ENCODE peak calls at places on chromosomes 1 and 21, in eight cellular contexts. T, R, E, D, V, P, B and G are unnamed samples.

GRCh38 chr1:35707253-35708178 is 11.2 kb downstream of the C1orf216 start:
- DNase-seq in T (no peak), R (no peak), E (peak), D (no peak), V (no peak), P (no peak), B (peak), G (no peak)

GRCh38 chr1:201072149-201072548 is 40.1 kb downstream of the CACNA1S start:
- DNase-seq in T (no peak), R (no peak), E (peak), D (peak), V (no peak), P (no peak), B (no peak), G (no peak)

GRCh38 chr1:182303778-182304177 is 87.8 kb downstream of the GLUL start:
- DNase-seq in T (no peak), R (no peak), E (no peak), D (no peak), V (no peak), P (no peak), B (no peak), G (no peak)

GRCh38 chr1:101302831-101303511 is 66.2 kb downstream of the S1PR1 start:
- DNase-seq in T (no peak), R (no peak), E (peak), D (no peak), V (peak), P (peak), B (no peak), G (peak)

GRCh38 chr1:23578311-23578996 is 19.2 kb upstream of the ID3 start:
- DNase-seq in T (no peak), R (no peak), E (no peak), D (no peak), V (peak), P (no peak), B (no peak), G (no peak)

GRCh38 chr1:36989260-36989659 is 45.1 kb downstream of the GRIK3 start:
- DNase-seq in T (no peak), R (no peak), E (no peak), D (no peak), V (no peak), P (no peak), B (no peak), G (no peak)

GRCh38 chr1:2847086-2847850 is 45.8 kb upstream of the TTC34 start:
- DNase-seq in T (no peak), R (no peak), E (no peak), D (no peak), V (no peak), P (no peak), B (no peak), G (no peak)

GRCh38 chr21:31537872-31538576 is 121.5 kb upstream of the SOD1 start:
- DNase-seq in T (no peak), R (no peak), E (no peak), D (no peak), V (no peak), P (no peak), B (no peak), G (no peak)

GRCh38 chr1:207811920-207812720 is 60.3 kb downstream of the CD46 start:
- DNase-seq in T (no peak), R (peak), E (no peak), D (peak), V (peak), P (no peak), B (no peak), G (no peak)

GRCh38 chr1:228216371-228217320 is 8.8 kb downstream of the OBSCN start:
- DNase-seq in T (no peak), R (no peak), E (no peak), D (no peak), V (no peak), P (no peak), B (no peak), G (no peak)

GRCh38 chr1:160637821-160638539 is 8.9 kb downstream of the SLAMF1 start:
- DNase-seq in T (no peak), R (no peak), E (peak), D (no peak), V (no peak), P (no peak), B (no peak), G (no peak)

GRCh38 chr1:2821373-2821955 is 20.0 kb upstream of the TTC34 start:
- DNase-seq in T (no peak), R (no peak), E (no peak), D (no peak), V (no peak), P (no peak), B (no peak), G (no peak)

GRCh38 chr1:9655127-9655723 is 3.7 kb downstream of the PIK3CD start:
- DNase-seq in T (no peak), R (no peak), E (no peak), D (no peak), V (no peak), P (no peak), B (no peak), G (no peak)

GRCh38 chr1:41714613-41715389 is 203.9 kb downstream of the HIVEP3 start:
- DNase-seq in T (no peak), R (no peak), E (no peak), D (no peak), V (no peak), P (no peak), B (no peak), G (peak)

GRCh38 chr1:214123061-214123784 is 135.4 kb downstream of the PROX1 start:
- DNase-seq in T (peak), R (peak), E (peak), D (peak), V (peak), P (peak), B (peak), G (peak)

GRCh38 chr1:84769636-84770035 is 79.4 kb upstream of the SSX2IP start:
- DNase-seq in T (no peak), R (no peak), E (no peak), D (no peak), V (no peak), P (no peak), B (no peak), G (no peak)

GRCh38 chr1:241269116-241269515 is 87.9 kb downstream of the RGS7 start:
- DNase-seq in T (no peak), R (no peak), E (no peak), D (peak), V (no peak), P (no peak), B (peak), G (no peak)

GRCh38 chr1:222370911-222371717 is 176.8 kb downstream of the HHIPL2 start:
- DNase-seq in T (peak), R (no peak), E (peak), D (peak), V (peak), P (peak), B (no peak), G (peak)

GRCh38 chr1:41639332-41639936 is 155.0 kb upstream of the EDN2 start:
- DNase-seq in T (no peak), R (no peak), E (peak), D (no peak), V (peak), P (peak), B (no peak), G (peak)

GRCh38 chr1:214386747-214387146 is 105.8 kb downstream of the SMYD2 start:
- DNase-seq in T (no peak), R (no peak), E (peak), D (no peak), V (peak), P (no peak), B (no peak), G (no peak)

GRCh38 chr1:169892819-169893644 is 664 bp downstream of the SCYL3 start:
- DNase-seq in T (no peak), R (peak), E (peak), D (peak), V (no peak), P (no peak), B (peak), G (peak)

GRCh38 chr1:27413004-27413403 is 20.6 kb downstream of the GPR3 start:
- DNase-seq in T (no peak), R (peak), E (no peak), D (no peak), V (no peak), P (no peak), B (no peak), G (no peak)

GRCh38 chr21:38308010-38308784 is 51.4 kb downstream of the KCNJ15 start:
- DNase-seq in T (no peak), R (no peak), E (no peak), D (no peak), V (peak), P (no peak), B (no peak), G (peak)

GRCh38 chr1:27071049-27071416 is 58.4 kb upstream of the TENT5B start:
- DNase-seq in T (no peak), R (no peak), E (no peak), D (no peak), V (peak), P (peak), B (peak), G (peak)

GRCh38 chr1:56434025-56434424 is 145.3 kb downstream of the PLPP3 start:
- DNase-seq in T (no peak), R (no peak), E (peak), D (no peak), V (no peak), P (no peak), B (no peak), G (no peak)

DNA sequence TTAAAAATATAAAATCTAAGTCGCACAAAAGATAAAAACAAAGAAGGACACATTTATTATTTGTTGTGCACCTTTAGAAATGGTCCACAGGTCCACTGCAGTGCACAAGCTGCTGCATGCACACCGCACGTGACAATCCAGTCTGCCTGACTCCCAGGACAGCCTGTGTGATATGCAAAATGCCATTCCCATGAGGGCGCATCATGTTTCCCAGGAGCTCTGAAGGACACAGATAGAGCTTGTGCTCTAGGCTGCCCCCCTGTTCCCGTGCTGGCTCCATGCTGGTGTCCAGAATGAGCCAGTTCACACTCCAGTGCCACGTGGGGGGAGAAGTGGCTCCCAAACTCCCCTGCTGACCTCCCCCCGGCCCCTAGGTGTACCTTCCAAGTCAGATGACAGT is 26.5 kb downstream of the RAB7B start:
- DNase-seq in T (no peak), R (no peak), E (peak), D (peak), V (peak), P (no peak), B (peak), G (peak)
- TF ChIP-seq CTCF in T (no peak), R (no peak), E (no peak), D (no peak), V (peak), P (no peak), B (no peak), G (peak)

GRCh38 chr1:65422241-65423203 is 2.1 kb downstream of the LEPR start:
- DNase-seq in T (no peak), R (no peak), E (peak), D (peak), V (peak), P (no peak), B (no peak), G (peak)
- H3K4me3 ChIP-seq in T (peak), R (no peak), E (peak), D (peak), V (peak), P (peak), B (peak), G (peak)

GRCh38 chr1:230222678-230223077 is 155.6 kb downstream of the GALNT2 start:
- DNase-seq in T (no peak), R (no peak), E (no peak), D (no peak), V (peak), P (no peak), B (no peak), G (peak)
- TF ChIP-seq CTCF in T (peak), R (no peak), E (peak), D (no peak), V (peak), P (no peak), B (peak), G (peak)

DNA sequence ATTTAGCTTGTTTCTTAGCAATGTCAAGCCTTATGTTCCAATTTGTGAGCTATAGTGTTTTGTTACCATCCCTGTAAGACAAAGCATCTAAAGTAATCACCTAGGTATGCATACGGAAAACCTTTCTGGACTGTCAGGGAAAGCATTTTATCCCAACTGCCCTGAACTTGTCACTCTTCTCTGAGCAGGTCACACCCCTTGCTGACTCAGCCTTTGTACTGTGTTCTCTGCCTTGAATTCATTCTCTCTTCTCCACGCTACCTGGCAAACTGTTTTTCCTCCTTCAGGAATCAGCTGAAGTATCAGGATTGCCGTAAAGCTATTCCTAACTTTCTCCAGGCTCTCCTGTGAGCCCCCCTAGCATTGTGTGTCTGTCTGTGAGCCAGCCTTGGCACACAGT is 54.2 kb downstream of the PBX1 start:
- DNase-seq in T (no peak), R (peak), E (peak), D (no peak), V (peak), P (no peak), B (no peak), G (no peak)
- H3K4me3 ChIP-seq in T (no peak), R (no peak), E (no peak), D (no peak), V (no peak), P (no peak), B (no peak), G (no peak)

GRCh38 chr1:54112969-54113368 is 39.8 kb downstream of the CDCP2 start:
- DNase-seq in T (no peak), R (no peak), E (no peak), D (no peak), V (no peak), P (no peak), B (no peak), G (no peak)
- TF ChIP-seq CTCF in T (no peak), R (no peak), E (no peak), D (no peak), V (no peak), P (no peak), B (no peak), G (no peak)

DNA sequence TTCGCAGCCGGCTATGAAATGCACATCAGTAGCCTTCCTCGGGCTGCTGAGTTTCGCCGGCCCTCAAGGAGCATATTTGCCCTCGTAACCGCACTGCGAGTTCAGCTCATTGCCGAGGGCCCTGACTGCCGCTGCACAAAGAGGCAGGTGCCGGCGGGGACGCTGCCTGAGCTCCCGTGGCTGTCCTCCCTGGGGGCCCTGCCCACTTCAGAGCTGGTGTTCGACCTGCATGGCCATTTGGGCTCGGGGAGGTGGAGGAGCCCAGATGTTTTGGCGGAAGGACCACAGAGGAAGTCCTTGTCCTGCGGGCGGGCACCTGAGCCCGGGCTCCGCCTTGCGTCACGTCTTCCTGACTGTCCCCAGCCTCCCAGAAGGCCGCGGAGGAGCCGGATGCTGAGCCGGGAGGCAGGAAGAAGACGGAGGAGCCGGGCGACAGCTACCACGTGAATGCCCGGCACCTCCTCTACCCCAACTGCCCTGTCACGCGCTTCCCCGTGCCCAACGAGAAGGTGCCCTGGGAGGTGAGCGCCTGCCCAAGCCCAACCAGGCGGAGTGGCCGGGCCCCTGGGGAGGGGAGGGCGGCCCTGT is 29.9 kb upstream of the LRRC3 start:
- DNase-seq in T (no peak), R (no peak), E (no peak), D (peak), V (no peak), P (no peak), B (no peak), G (no peak)
- H3K4me3 ChIP-seq in T (no peak), R (no peak), E (no peak), D (peak), V (no peak), P (no peak), B (no peak), G (no peak)

GRCh38 chr1:15739745-15740144 is 2.6 kb upstream of the TMEM82 start:
- DNase-seq in T (no peak), R (no peak), E (no peak), D (no peak), V (no peak), P (no peak), B (no peak), G (no peak)
- TF ChIP-seq CTCF in T (peak), R (no peak), E (peak), D (no peak), V (no peak), P (no peak), B (peak), G (peak)

GRCh38 chr21:9730866-9731265 is 790.5 kb upstream of the TPTE start:
- DNase-seq in T (no peak), R (no peak), E (no peak), D (no peak), V (no peak), P (no peak), B (no peak), G (no peak)
- H3K4me3 ChIP-seq in T (no peak), R (no peak), E (no peak), D (no peak), V (no peak), P (no peak), B (no peak), G (no peak)

DNA sequence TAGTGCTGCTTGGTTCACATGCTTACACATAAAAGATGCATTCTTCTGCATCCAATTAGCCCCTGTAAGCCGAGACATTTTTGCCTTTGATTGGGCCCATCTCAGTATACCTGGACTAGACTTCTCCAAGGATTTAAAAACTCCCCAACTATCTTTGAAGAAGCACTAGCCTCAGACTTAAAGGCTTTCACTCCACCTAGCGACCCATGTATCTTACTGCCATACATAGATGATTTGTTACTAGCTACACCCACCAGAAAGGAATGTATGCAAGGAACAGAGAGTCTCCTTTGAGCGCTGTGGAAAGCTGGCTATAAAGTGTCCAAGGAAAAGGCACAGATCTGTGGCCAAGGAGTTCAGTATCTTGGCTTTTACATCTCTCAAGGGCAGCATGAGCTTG is 91.7 kb downstream of the LIPI start:
- DNase-seq in T (no peak), R (no peak), E (no peak), D (peak), V (no peak), P (no peak), B (peak), G (no peak)
- TF ChIP-seq CTCF in T (no peak), R (no peak), E (no peak), D (no peak), V (no peak), P (no peak), B (no peak), G (no peak)

GRCh38 chr21:43867332-43867703 is 2.3 kb downstream of the AGPAT3 start:
- DNase-seq in T (no peak), R (no peak), E (no peak), D (no peak), V (no peak), P (no peak), B (no peak), G (no peak)
- H3K4me3 ChIP-seq in T (no peak), R (no peak), E (no peak), D (no peak), V (no peak), P (peak), B (no peak), G (no peak)